ENCODE peak calls at places on chromosomes 4 and X, in six cellular contexts. H is mesothelial cell of epicardium, E is NCI-H1930, T is fibroblast of lung, Y is MV-4-11, M is HT-29. Z is an unnamed sample.

GRCh38 chr4:101187837-101188236 is 159.5 kb downstream of the PPP3CA start:
- DNase-seq in H (no peak), E (no peak), T (peak; percentile 42), Y (no peak), M (peak; percentile 39), Z (peak; percentile 22)

GRCh38 chr4:135598151-135598550 is 1396.6 kb upstream of the PABPC4L start:
- DNase-seq in H (no peak), E (no peak), T (peak; percentile 26), Y (no peak), M (no peak), Z (no peak)

GRCh38 chrX:29661290-29661689 is 554.1 kb upstream of the MAGEB2 start:
- DNase-seq in H (no peak), E (no peak), T (peak; percentile 54), Y (peak; percentile 7), M (peak; percentile 5), Z (no peak)

GRCh38 chr4:118281611-118282442 is 71.0 kb downstream of the PRSS12 start:
- DNase-seq in H (no peak), E (no peak), T (peak; percentile 53), Y (peak; percentile 40), M (no peak), Z (no peak)

GRCh38 chrX:645024-645376 is 14.4 kb downstream of the SHOX start:
- DNase-seq in H (no peak), E (no peak), T (no peak), Y (no peak), M (no peak), Z (no peak)

GRCh38 chr4:70518716-70519115 is 347 bp downstream of the AMTN start:
- DNase-seq in H (no peak), E (no peak), T (peak; percentile 12), Y (no peak), M (no peak), Z (no peak)

GRCh38 chrX:121802881-121803412 is 755.5 kb downstream of the GLUD2 start:
- DNase-seq in H (no peak), E (no peak), T (no peak), Y (peak; percentile 0), M (no peak), Z (no peak)

GRCh38 chrX:20952180-20952579 is 422.0 kb upstream of the CNKSR2 start:
- DNase-seq in H (no peak), E (no peak), T (no peak), Y (no peak), M (no peak), Z (no peak)

GRCh38 chr4:71498002-71498401 is 159.2 kb downstream of the SLC4A4 start:
- DNase-seq in H (no peak), E (no peak), T (peak; percentile 59), Y (no peak), M (peak; percentile 16), Z (no peak)

GRCh38 chr4:15035152-15035551 is 32.9 kb downstream of the CPEB2 start:
- DNase-seq in H (no peak), E (no peak), T (no peak), Y (no peak), M (no peak), Z (no peak)

GRCh38 chr4:133921280-133922195 is 280.1 kb downstream of the PABPC4L start:
- DNase-seq in H (no peak), E (no peak), T (peak; percentile 58), Y (no peak), M (peak; percentile 16), Z (no peak)

GRCh38 chr4:183828125-183828524 is 77.0 kb upstream of the STOX2 start:
- DNase-seq in H (no peak), E (no peak), T (no peak), Y (no peak), M (no peak), Z (no peak)

GRCh38 chr4:68344049-68344448 is 5.8 kb downstream of the YTHDC1 start:
- DNase-seq in H (no peak), E (no peak), T (no peak), Y (no peak), M (no peak), Z (no peak)

GRCh38 chr4:144658908-144659307 is 13.0 kb downstream of the HHIP start:
- DNase-seq in H (no peak), E (no peak), T (no peak), Y (no peak), M (no peak), Z (no peak)

GRCh38 chrX:105837227-105837626 is 14.9 kb downstream of the NRK start:
- DNase-seq in H (peak; percentile 40), E (no peak), T (peak; percentile 95), Y (no peak), M (no peak), Z (peak; percentile 43)